ENCODE peak calls at places on chromosomes 5 and 9, in eight cellular contexts. T, I, E, V, A, P, U and C are unnamed samples.

GRCh38 chr5:64807505-64807904 is 38.8 kb downstream of the CWC27 start:
- DNase-seq in T (no peak), V (no peak), P (no peak), U (peak; percentile 27), I (no peak), E (no peak), A (no peak), C (no peak)

GRCh38 chr9:76691761-76692313 is 72.4 kb upstream of the PCA3 start:
- DNase-seq in P (no peak), T (no peak), V (no peak), I (no peak), E (no peak), U (no peak), A (no peak), C (no peak)

GRCh38 chr9:120729796-120730195 is 15.5 kb upstream of the MEGF9 start:
- DNase-seq in E (no peak), I (no peak), V (no peak), T (no peak), A (no peak), U (no peak), P (no peak), C (no peak)

GRCh38 chr5:150400327-150401075 is 12.2 kb downstream of the CD74 start:
- DNase-seq in T (no peak), A (no peak), I (no peak), V (no peak), U (no peak), E (no peak), P (no peak), C (no peak)

GRCh38 chr9:121559183-121559582 is 59.5 kb upstream of the GGTA1 start:
- DNase-seq in A (no peak), E (no peak), T (no peak), U (no peak), P (no peak), V (no peak), I (no peak), C (peak; percentile 57)

GRCh38 chr5:126384985-126385384 is 38.2 kb upstream of the GRAMD2B start:
- DNase-seq in V (no peak), T (peak; percentile 84), P (no peak), I (no peak), A (no peak), U (no peak), E (no peak), C (peak; percentile 77)

GRCh38 chr9:116027511-116027910 is 126.1 kb upstream of the PAPPA start:
- DNase-seq in P (no peak), I (no peak), A (no peak), T (peak; percentile 46), V (no peak), U (peak; percentile 72), E (no peak), C (peak; percentile 42)

GRCh38 chr5:88885043-88885442 is 2.1 kb upstream of the MEF2C start:
- DNase-seq in E (no peak), V (no peak), I (no peak), P (no peak), A (no peak), U (no peak), T (no peak), C (no peak)

GRCh38 chr9:123375725-123376132 is 19.7 kb downstream of the CRB2 start:
- DNase-seq in A (no peak), E (peak; percentile 66), V (no peak), U (no peak), I (no peak), T (peak; percentile 36), P (no peak), C (no peak)

GRCh38 chr5:94618029-94618492 is 343 bp downstream of the KIAA0825 start:
- DNase-seq in U (peak; percentile 7), T (peak; percentile 61), E (no peak), A (peak; percentile 56), P (peak; percentile 73), I (no peak), V (peak; percentile 47), C (peak; percentile 53)

GRCh38 chr9:132069046-132069898 is 10.4 kb downstream of the MED27 start:
- DNase-seq in P (no peak), U (peak; percentile 21), I (no peak), V (no peak), T (no peak), A (no peak), E (no peak), C (peak; percentile 41)

GRCh38 chr5:96439477-96440184 is 6.6 kb upstream of the PCSK1 start:
- DNase-seq in V (no peak), A (no peak), T (no peak), P (no peak), U (no peak), E (no peak), I (no peak), C (no peak)
- TF ChIP-seq CTCF in V (no peak), A (no peak), T (no peak), P (no peak), U (peak; percentile 6), E (no peak), I (no peak), C (peak; percentile 20)

GRCh38 chr5:154042751-154043150 is 4.0 kb downstream of the MFAP3 start:
- DNase-seq in P (no peak), A (no peak), T (no peak), U (no peak), E (no peak), V (no peak), I (no peak), C (no peak)
- H3K27ac ChIP-seq in P (peak overlapping the region; percentile 26), A (peak overlapping the region; percentile 47), T (no peak overlapping the region), U (no peak overlapping the region), E (no peak overlapping the region), V (no peak overlapping the region), I (no peak overlapping the region), C (no peak overlapping the region)

DNA sequence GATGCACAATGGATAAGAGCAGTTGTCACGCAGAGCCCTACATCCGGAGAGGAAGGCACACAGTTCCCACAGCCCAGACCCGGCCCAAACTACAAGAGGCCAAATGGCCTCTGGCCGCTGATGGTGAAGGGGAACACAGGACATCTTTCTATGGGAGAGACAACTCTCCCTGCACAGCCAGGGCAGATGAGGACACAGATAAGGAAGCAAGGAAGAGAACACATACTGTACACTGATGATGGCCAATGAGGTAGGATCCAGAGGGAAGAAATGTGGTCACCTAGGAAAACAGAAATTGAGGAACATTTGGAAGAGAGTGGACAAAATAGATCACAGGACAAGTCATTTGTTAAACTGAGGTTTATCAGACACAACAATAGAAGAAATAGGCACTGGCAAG is 28.4 kb upstream of the SMIM32 start:
- DNase-seq in A (no peak), E (no peak), U (no peak), I (no peak), V (no peak), T (no peak), P (no peak), C (no peak)
- TF ChIP-seq CTCF in A (no peak), E (no peak), U (no peak), I (no peak), V (no peak), T (no peak), P (no peak), C (no peak)

GRCh38 chr5:56415356-56415765 is 182.2 kb upstream of the ANKRD55 start:
- DNase-seq in E (no peak), P (peak; percentile 55), I (no peak), V (peak; percentile 28), A (peak; percentile 38), U (peak; percentile 53), T (no peak), C (peak; percentile 86)
- H3K27ac ChIP-seq in E (no peak overlapping the region), P (peak overlapping the region; percentile 56), I (no peak overlapping the region), V (no peak overlapping the region), A (peak overlapping the region; percentile 67), U (peak overlapping the region; percentile 43), T (no peak overlapping the region), C (peak overlapping the region; percentile 62)

GRCh38 chr5:13218518-13218917 is 726.0 kb downstream of the DNAH5 start:
- DNase-seq in P (no peak), V (no peak), T (no peak), A (no peak), E (no peak), U (no peak), I (no peak), C (no peak)
- TF ChIP-seq CTCF in P (no peak), V (no peak), T (no peak), A (no peak), E (no peak), U (no peak), I (no peak), C (peak; percentile 16)

GRCh38 chr9:78437721-78438610 is 141.0 kb downstream of the PSAT1 start:
- DNase-seq in A (no peak), V (no peak), P (no peak), T (no peak), U (no peak), I (no peak), E (no peak), C (no peak)
- H3K27ac ChIP-seq in A (no peak overlapping the region), V (no peak overlapping the region), P (no peak overlapping the region), T (no peak overlapping the region), U (no peak overlapping the region), I (no peak overlapping the region), E (no peak overlapping the region), C (no peak overlapping the region)

DNA sequence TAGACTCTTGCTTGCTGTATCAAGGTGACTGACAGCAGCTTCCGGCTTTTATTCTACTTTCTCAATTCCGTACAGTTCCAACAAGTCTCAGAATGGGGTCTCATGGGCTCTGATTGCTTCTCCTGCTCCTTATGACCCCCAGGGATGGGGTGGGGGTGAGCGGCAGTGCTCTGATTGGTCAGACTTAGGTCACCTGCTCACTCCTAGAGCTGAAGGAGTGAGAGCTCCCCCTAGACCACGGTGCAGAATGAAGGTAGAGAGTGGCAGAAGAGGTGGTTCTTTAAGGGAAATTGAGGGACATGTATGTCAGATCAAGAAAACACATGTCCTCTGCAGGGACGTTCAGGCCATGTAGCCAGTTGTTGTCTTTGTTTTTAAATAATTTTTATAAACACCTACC is 115.2 kb downstream of the C9orf152 start:
- DNase-seq in E (no peak), P (no peak), I (no peak), T (no peak), V (no peak), U (no peak), A (no peak), C (no peak)
- TF ChIP-seq CTCF in E (no peak), P (no peak), I (no peak), T (no peak), V (no peak), U (no peak), A (no peak), C (no peak)

DNA sequence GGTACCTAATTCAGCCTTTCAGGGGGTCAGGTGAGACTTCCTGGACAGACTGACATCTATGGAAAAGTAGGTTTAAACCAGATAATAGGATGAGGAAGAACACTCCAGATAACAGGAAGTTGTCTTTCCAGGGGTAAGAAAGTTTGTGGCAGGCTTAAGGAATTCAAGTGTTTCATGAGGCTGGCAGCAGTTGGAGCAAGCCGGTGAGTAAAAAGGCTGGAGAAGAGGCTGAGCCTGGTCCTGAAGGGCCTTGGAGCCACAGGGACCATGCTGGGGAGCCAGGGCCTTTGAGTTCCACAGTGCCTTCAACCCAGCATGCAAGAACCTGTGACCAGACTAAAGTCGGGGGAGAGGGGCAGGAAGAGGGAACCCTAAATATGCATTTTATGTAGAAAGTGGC is 353.4 kb downstream of the SPOCK1 start:
- DNase-seq in P (no peak), I (no peak), T (no peak), U (no peak), A (no peak), V (no peak), E (no peak), C (no peak)
- H3K27ac ChIP-seq in P (no peak overlapping the region), I (no peak overlapping the region), T (peak overlapping the region; percentile 89), U (peak overlapping the region; percentile 55), A (peak overlapping the region; percentile 55), V (no peak overlapping the region), E (no peak overlapping the region), C (peak overlapping the region; percentile 22)

GRCh38 chr5:32916648-32917047 is 205.5 kb downstream of the NPR3 start:
- DNase-seq in V (no peak), T (peak; percentile 44), I (no peak), U (peak; percentile 2), E (peak; percentile 29), P (peak; percentile 46), A (no peak), C (peak; percentile 34)
- TF ChIP-seq CTCF in V (peak; percentile 31), T (peak; percentile 44), I (no peak), U (peak; percentile 71), E (no peak), P (peak; percentile 39), A (peak; percentile 59), C (peak; percentile 79)